ENCODE peak calls at places on chromosomes 6 and 20, in seven cellular contexts. X is PC-9, C is mammary epithelial cell, S is OCI-LY7, D is MM.1S, U is GM23338, K is neural progenitor cell. F is an unnamed sample.
A peak's percentile ranks its signal among the peaks of the same experiment; 100 is the strongest.

GRCh38 chr20:24754691-24755090 is 194.4 kb upstream of the CST7 start:
- DNase-seq in X (no peak), D (no peak), C (no peak), U (no peak), S (no peak), K (no peak), F (no peak)

GRCh38 chr6:167492096-167492449 is 167.2 kb downstream of the TTLL2 start:
- DNase-seq in S (no peak), X (no peak), D (no peak), C (no peak), U (no peak), K (no peak), F (no peak)

GRCh38 chr20:49896204-49896603 is 19.1 kb downstream of the SPATA2 start:
- DNase-seq in C (no peak), K (no peak), U (no peak), S (no peak), X (no peak), D (no peak), F (no peak)

GRCh38 chr6:43948527-43949450 is 178.5 kb downstream of the MRPL14 start:
- DNase-seq in S (no peak), C (no peak), K (no peak), D (no peak), U (no peak), X (no peak), F (peak; percentile 46)

GRCh38 chr6:148085651-148086321 is 256.9 kb upstream of the SASH1 start:
- DNase-seq in X (no peak), K (no peak), S (no peak), D (no peak), U (no peak), C (no peak), F (no peak)

GRCh38 chr6:43724914-43725642 is 37.5 kb upstream of the MRPS18A start:
- DNase-seq in D (no peak), U (no peak), K (no peak), X (peak; percentile 82), S (peak; percentile 38), C (peak; percentile 92), F (peak; percentile 95)

GRCh38 chr20:8388146-8388545 is 256.1 kb downstream of the PLCB1 start:
- DNase-seq in X (no peak), K (no peak), U (no peak), S (no peak), C (peak; percentile 53), D (no peak), F (peak; percentile 19)

GRCh38 chr6:137892271-137892708 is 25.2 kb downstream of the TNFAIP3 start:
- DNase-seq in X (no peak), S (no peak), D (peak; percentile 69), U (no peak), K (no peak), C (peak; percentile 72), F (no peak)

GRCh38 chr6:26598267-26598666 is 1.5 kb downstream of the ABT1 start:
- DNase-seq in X (no peak), D (no peak), U (no peak), C (no peak), K (no peak), S (no peak), F (no peak)

DNA sequence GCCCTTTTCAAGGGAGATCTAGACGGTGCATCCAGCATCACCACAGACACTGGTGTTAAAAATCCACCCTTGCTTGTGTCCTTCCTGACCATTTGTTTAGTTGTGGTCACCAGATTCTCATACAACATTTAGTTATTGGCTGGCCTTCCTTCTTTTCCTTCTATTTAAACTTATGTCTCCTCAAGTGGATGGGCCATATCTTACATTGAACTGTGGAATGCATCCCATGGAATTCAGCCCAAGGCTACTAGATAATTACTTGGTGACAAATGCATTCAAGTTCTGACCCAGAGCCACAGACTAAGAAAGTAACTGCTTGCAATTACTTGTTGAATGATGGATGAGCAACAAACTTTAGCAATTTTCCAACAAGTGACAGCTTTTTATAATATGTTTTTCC is 198.9 kb upstream of the SSTR4 start:
- DNase-seq in S (no peak), D (no peak), X (peak; percentile 54), K (no peak), C (peak; percentile 35), U (no peak), F (no peak)
- H2AFZ ChIP-seq in S (no peak overlapping the region), D (no peak overlapping the region), X (no peak overlapping the region), K (no peak overlapping the region), C (no peak overlapping the region), U (no peak overlapping the region), F (no peak overlapping the region)

GRCh38 chr6:28638915-28639314 is 113.2 kb downstream of the GPX5 start:
- DNase-seq in U (no peak), X (no peak), C (no peak), D (no peak), S (no peak), K (no peak), F (no peak)
- H2AFZ ChIP-seq in U (peak overlapping the region; percentile 25), X (no peak overlapping the region), C (no peak overlapping the region), D (no peak overlapping the region), S (no peak overlapping the region), K (no peak overlapping the region), F (no peak overlapping the region)

GRCh38 chr20:35055445-35056276 is 36.9 kb downstream of the TRPC4AP start:
- DNase-seq in K (no peak), U (no peak), C (no peak), X (no peak), S (no peak), D (peak; percentile 19), F (peak; percentile 37)
- H2AFZ ChIP-seq in K (no peak overlapping the region), U (no peak overlapping the region), C (no peak overlapping the region), X (no peak overlapping the region), S (no peak overlapping the region), D (no peak overlapping the region), F (no peak overlapping the region)

GRCh38 chr6:135268263-135268662 is 87.2 kb downstream of the MYB start:
- DNase-seq in S (no peak), C (no peak), D (no peak), U (no peak), K (no peak), X (no peak), F (no peak)
- H2AFZ ChIP-seq in S (peak overlapping the region; percentile 56), C (no peak overlapping the region), D (no peak overlapping the region), U (no peak overlapping the region), K (no peak overlapping the region), X (no peak overlapping the region), F (no peak overlapping the region)

GRCh38 chr6:156613996-156614395 is 163.2 kb upstream of the ARID1B start:
- DNase-seq in S (no peak), K (no peak), C (no peak), X (no peak), D (no peak), U (no peak), F (no peak)
- H2AFZ ChIP-seq in S (no peak overlapping the region), K (no peak overlapping the region), C (no peak overlapping the region), X (no peak overlapping the region), D (no peak overlapping the region), U (no peak overlapping the region), F (no peak overlapping the region)

DNA sequence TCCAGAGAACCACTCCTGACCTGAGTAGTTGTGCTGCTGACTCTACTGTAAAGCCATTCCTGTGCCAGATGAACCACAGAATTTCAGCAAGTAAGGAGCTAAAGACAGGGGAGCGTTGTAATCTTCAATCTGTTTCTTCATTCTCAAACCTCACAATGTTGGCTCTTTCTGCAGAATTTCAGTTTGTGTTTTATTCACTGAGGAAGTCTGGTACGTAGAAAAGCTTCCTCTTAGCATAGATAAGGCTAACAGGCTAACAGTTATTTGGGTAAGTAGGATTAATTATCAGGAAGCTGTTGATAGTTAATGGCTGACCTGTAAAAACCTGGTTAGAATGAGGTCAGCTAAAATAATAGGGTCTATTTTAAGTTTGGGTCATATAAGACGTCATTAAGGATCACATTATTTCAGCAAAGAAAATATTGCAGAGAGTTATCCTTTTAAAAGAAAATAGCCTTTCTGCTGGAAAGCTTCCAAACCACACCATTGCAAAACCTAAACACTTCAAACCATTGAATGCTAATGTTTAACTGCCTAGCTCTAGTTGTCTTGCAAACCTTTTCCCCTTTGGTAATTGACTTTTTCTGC is 14.1 kb upstream of the TENT5A start:
- DNase-seq in C (peak; percentile 76), K (no peak), U (no peak), S (no peak), D (no peak), X (peak; percentile 73), F (no peak)
- H2AFZ ChIP-seq in C (no peak overlapping the region), K (no peak overlapping the region), U (peak overlapping the region; percentile 25), S (no peak overlapping the region), D (no peak overlapping the region), X (no peak overlapping the region), F (peak overlapping the region; percentile 56)

F was measured in osteoblast.